ENCODE peak calls at places on chromosomes 16 and 17, in four cellular contexts. J is esophagus squamous epithelium, W is SK-N-SH, L is IMR-90. N is an unnamed sample. For H3K4me1 and H3K9me3, the result is how much of the 10 kb centered on the place peaks cover.

GRCh38 chr16:27417047-27417671 is 15.2 kb downstream of the IL21R start:
- DNase-seq in W (no peak), J (no peak), L (no peak), N (no peak)

GRCh38 chr17:41919840-41920579 is 1.3 kb upstream of the ACLY start:
- DNase-seq in J (no peak), L (peak), W (no peak), N (peak)

GRCh38 chr17:47208744-47209488 is at the start of gene MYL4:
- DNase-seq in J (no peak), L (no peak), W (no peak), N (no peak)

GRCh38 chr17:55391764-55392467 is 29.7 kb downstream of the MMD start:
- DNase-seq in J (no peak), L (no peak), W (no peak), N (no peak)

GRCh38 chr17:31446195-31446967 is 54.9 kb downstream of the RAB11FIP4 start:
- DNase-seq in W (no peak), L (no peak), J (no peak), N (no peak)

GRCh38 chr17:15655162-15655561 is 28.9 kb downstream of the TRIM16 start:
- DNase-seq in L (no peak), W (no peak), J (no peak), N (no peak)

GRCh38 chr17:79473111-79473835 is 137.6 kb downstream of the RBFOX3 start:
- DNase-seq in L (no peak), J (no peak), W (no peak), N (no peak)

GRCh38 chr16:1019234-1019933 is 37.8 kb downstream of the SOX8 start:
- DNase-seq in L (peak), J (no peak), W (peak), N (no peak)

DNA sequence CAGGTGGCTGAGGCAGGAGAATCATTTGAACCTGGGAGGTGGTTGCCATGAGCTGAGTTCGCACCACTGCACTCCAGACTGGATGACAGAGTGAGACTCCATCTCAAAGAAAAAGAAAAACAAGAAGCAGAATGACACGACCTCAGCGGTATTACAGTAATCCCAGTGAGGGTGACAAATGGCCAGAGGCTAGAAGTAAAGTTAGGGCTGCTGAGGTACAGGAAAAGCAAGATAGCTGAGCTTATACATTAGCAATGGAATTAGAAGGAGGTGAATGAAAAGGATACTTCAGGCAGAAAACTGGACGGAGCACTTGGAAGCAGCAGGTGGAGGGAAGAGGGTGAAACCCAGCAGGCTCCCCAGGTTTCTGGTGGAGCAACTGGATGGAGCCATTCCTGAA is 26.1 kb upstream of the AMZ2 start:
- DNase-seq in W (no peak), J (no peak), L (no peak), N (no peak)
- H3K4me1 ChIP-seq in W (under half), J (under half), L (under half), N (under half)

GRCh38 chr17:70086468-70086867 is 11.4 kb downstream of the KCNJ16 start:
- DNase-seq in W (no peak), L (peak), J (no peak), N (no peak)

GRCh38 chr17:70093163-70093562 is 18.1 kb downstream of the KCNJ16 start:
- DNase-seq in J (no peak), L (no peak), W (no peak), N (no peak)

GRCh38 chr17:70091681-70092080 is 16.7 kb downstream of the KCNJ16 start:
- DNase-seq in W (no peak), L (peak), J (no peak), N (no peak)

GRCh38 chr17:70091005-70091568 is 16.1 kb downstream of the KCNJ16 start:
- DNase-seq in L (no peak), J (no peak), W (no peak), N (no peak)

DNA sequence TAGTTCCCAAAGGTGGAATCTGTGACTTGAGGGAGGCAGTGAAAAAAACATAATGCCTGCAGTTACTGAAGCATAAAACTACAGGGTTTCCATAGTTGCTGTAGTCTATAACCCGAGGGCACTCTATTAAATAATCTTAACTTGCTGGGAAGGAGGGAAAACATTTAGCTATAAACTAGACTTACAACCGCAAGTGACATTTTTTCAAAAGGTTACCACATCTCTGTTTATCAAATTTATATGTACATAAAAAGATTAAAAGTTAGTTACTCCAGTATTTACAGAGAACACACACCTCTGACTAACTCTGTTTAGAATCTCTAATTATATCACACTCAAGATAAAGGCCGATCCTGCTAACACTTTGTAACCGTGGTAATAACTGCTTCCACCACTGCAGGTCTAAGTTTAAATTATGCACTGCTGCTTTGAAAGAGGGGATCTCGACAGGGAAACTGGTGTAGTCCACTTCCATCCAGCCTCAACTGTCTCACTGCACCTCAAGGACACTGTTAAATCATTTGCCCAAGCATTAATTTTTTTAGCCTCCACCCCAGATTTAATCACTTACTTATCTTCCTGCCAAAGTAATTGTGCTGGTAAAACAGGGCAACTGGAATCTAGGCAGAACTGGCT is 14.6 kb downstream of the KCNJ16 start:
- DNase-seq in J (no peak), W (peak), L (no peak), N (no peak)
- H3K9me3 ChIP-seq in J (under half), W (under half), L (under half), N (under half)

DNA sequence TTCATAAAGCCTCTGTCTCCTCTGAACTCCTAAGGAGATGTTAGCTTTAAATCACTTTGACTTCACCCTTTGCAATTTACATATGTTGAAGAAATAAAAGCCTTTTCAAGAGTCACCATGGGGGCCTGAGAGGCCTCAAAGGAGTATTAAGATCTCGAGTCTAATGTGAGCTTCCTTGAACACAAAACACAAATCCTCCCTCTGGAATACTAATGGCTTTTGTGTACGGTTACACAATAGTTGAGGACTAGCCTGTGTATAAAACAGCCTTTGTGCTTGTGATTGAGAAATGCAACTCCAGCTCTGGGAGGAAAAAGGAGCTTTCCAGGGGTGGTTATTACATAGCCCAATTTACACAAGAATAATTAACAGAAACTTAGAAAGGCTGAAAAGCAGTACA is 1140.2 kb downstream of the CDH11 start:
- DNase-seq in L (no peak), W (no peak), J (no peak), N (no peak)
- H3K4me1 ChIP-seq in L (under half), W (under half), J (under half), N (under half)

GRCh38 chr16:35574011-35574410 is 2114.6 kb downstream of the TP53TG3F start:
- DNase-seq in W (peak), L (no peak), J (no peak), N (no peak)

GRCh38 chr16:35575432-35575821 is 2116.0 kb downstream of the TP53TG3F start:
- DNase-seq in J (no peak), W (no peak), L (no peak), N (no peak)

GRCh38 chr16:35573407-35573806 is 2114.0 kb downstream of the TP53TG3F start:
- DNase-seq in W (no peak), L (no peak), J (no peak), N (no peak)

GRCh38 chr16:35572186-35572585 is 2112.8 kb downstream of the TP53TG3F start:
- DNase-seq in J (no peak), W (no peak), L (no peak), N (no peak)

DNA sequence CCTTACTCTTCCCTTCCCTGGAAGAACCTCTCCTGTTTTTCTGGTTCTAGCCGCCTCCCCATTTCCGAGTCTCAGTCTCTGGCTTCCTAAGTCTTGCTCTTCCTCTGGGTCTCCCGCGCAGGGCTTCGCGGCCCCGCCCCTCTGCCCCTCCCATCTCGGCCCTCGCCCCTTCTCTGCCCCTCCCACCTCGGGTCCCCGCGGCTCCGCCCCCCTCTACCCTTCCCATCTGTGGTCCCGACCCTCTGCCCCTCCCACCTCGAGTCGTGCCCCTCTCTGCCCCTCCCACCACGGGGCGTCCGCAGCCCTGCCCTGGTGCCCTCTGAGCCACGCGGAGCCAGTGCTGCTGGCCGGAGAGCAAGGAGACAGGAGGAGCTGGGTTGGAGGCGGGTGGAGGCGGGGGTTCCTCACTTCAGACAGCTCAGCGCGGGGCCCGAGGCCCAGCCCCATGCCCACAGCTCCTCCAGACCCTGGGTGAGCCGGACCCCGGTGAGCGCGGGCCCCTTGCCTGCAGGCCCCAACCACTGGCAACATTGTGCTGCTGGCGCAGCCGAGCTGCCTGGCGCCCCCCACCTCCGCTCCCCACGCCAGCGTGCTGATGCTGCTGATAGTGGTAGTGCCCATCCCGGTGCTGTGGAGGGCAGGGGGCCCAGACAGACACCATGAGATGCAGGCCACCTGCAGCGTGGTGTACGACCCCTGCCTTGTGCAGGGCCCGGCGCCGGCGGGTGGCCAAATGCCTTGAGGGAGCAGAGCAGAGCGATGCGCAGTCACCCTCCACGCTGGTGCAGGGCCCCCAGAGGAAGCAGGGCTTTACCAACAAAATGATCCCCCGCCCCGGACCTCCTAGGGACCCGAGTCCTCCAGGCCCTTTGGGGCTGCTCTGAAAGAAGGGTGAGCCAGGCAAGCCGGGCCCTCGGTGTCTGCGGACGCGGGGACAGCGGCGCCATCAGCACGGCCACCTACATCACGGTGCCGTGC is 2115.3 kb downstream of the TP53TG3F start:
- DNase-seq in W (peak), J (no peak), L (no peak), N (peak)
- H3K9me3 ChIP-seq in W (under half), J (under half), L (under half), N (under half)

DNA sequence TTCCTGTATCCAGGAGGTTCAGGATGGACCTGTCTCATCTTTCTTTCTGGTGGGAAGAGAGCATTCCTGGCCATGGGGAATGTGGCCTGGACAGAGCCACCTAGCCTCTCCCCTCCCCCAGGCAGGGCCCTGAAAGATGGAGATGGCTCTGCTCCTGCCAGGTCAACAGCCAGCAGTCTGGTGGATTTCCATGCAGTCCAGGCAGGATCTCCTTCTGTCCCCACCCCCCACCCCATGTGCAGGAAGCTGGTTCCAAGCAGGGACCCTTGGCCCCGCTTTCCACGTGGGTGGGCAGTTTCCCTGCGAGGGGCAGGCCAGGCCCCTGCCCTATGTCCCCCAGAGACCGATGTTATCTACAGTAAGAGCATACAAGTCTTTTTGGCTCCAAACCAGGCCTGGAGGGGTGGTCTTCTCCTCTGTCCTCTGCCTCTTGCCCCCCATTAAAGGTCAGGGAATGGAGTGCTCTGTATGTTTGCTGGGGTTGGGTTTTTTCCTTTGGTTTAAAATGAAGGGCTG is 240.5 kb downstream of the SEC14L1 start:
- DNase-seq in L (no peak), J (no peak), W (peak), N (no peak)
- H3K4me1 ChIP-seq in L (half or more), J (half or more), W (under half), N (half or more)

N was measured in kidney.